ENCODE peak calls at places on chromosomes 11 and 22, in ten cellular contexts. A is body of pancreas, T is pancreas, O is AG04450, Y is A549, Q is PC-9, V is fibroblast of lung, S is lower lobe of right lung, B is ovary, Z is MM.1S. E is an unnamed sample. For H3K9me3, the result is how much of the 10 kb centered on the place peaks cover.

GRCh38 chr11:118746988-118747585 is 43.9 kb downstream of the DDX6 start:
- DNase-seq in B (no peak), Y (no peak), A (no peak), V (no peak), Z (no peak), T (no peak), Q (no peak), S (no peak), O (no peak), E (no peak)

GRCh38 chr22:35728639-35729308 is 11.1 kb downstream of the APOL5 start:
- DNase-seq in B (no peak), Y (no peak), O (no peak), V (no peak), Q (peak), T (no peak), Z (no peak), A (peak), S (no peak), E (no peak)

GRCh38 chr11:68077617-68078592 is 39.1 kb downstream of the TCIRG1 start:
- DNase-seq in S (no peak), A (no peak), T (no peak), V (peak), O (no peak), Z (no peak), Q (peak), B (no peak), Y (no peak), E (no peak)

GRCh38 chr11:10392680-10393079 is 62.4 kb upstream of the AMPD3 start:
- DNase-seq in T (no peak), V (peak), O (no peak), S (no peak), B (no peak), A (no peak), Y (no peak), Z (no peak), Q (no peak), E (no peak)

GRCh38 chr22:24433001-24433867 is 5.8 kb downstream of the ADORA2A start:
- DNase-seq in Q (no peak), O (no peak), S (no peak), B (no peak), Y (no peak), T (peak), V (no peak), Z (no peak), A (no peak), E (no peak)

GRCh38 chr11:61908730-61909622 is 8.4 kb downstream of the RAB3IL1 start:
- DNase-seq in B (peak), S (peak), O (no peak), A (no peak), Y (no peak), Z (peak), Q (no peak), T (peak), V (no peak), E (peak)

GRCh38 chr11:115871161-115871750 is 367.0 kb upstream of the CADM1 start:
- DNase-seq in B (no peak), S (no peak), Q (no peak), O (no peak), T (no peak), Z (no peak), Y (no peak), A (no peak), V (no peak), E (no peak)

GRCh38 chr22:28773461-28773867 is 969 bp downstream of the CCDC117 start:
- DNase-seq in Z (peak), T (no peak), V (peak), B (no peak), A (no peak), S (no peak), Y (no peak), Q (no peak), O (no peak), E (no peak)

GRCh38 chr11:64641596-64642417 is 50.8 kb downstream of the SLC22A12 start:
- DNase-seq in Y (no peak), V (no peak), Q (no peak), T (no peak), Z (no peak), S (no peak), B (no peak), A (no peak), O (no peak), E (no peak)

GRCh38 chr11:64642418-64642735 is 51.4 kb downstream of the SLC22A12 start:
- DNase-seq in Z (no peak), Q (no peak), S (no peak), O (no peak), T (no peak), V (no peak), A (no peak), Y (no peak), B (no peak), E (no peak)

GRCh38 chr11:64643258-64643881 is 52.4 kb downstream of the SLC22A12 start:
- DNase-seq in Z (no peak), T (peak), Y (no peak), S (no peak), A (no peak), Q (no peak), B (peak), O (no peak), V (no peak), E (no peak)

GRCh38 chr11:64643927-64644326 is 52.9 kb downstream of the SLC22A12 start:
- DNase-seq in V (no peak), S (no peak), T (no peak), A (no peak), Y (no peak), B (no peak), Q (no peak), Z (no peak), O (no peak), E (no peak)

DNA sequence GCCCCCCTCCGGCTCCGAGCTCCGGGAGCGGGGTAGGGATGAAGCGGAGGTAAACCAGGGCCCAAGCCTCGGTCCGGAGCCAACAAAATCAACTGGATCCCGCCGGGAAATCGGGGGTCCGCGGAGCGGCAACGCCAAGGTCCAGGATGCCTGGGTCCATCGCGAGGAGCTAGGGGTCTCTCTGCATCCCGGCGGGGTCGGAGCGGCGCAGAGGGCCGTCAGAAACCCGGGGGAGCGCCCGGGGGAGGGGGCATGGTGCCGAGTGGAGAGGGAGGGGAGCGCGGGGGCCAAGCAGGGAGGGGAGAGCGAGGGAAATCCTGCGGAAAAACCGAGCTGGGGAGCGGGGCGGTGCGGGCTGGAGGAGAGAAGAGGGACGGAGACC is 51.8 kb downstream of the SLC22A12 start:
- DNase-seq in S (no peak), Y (no peak), V (no peak), A (no peak), Z (no peak), Q (no peak), B (peak), O (no peak), T (no peak), E (no peak)
- H3K9me3 ChIP-seq in S (under half), Y (under half), V (under half), A (under half), Z (under half), Q (under half), B (under half), O (under half), T (under half), E (under half)

DNA sequence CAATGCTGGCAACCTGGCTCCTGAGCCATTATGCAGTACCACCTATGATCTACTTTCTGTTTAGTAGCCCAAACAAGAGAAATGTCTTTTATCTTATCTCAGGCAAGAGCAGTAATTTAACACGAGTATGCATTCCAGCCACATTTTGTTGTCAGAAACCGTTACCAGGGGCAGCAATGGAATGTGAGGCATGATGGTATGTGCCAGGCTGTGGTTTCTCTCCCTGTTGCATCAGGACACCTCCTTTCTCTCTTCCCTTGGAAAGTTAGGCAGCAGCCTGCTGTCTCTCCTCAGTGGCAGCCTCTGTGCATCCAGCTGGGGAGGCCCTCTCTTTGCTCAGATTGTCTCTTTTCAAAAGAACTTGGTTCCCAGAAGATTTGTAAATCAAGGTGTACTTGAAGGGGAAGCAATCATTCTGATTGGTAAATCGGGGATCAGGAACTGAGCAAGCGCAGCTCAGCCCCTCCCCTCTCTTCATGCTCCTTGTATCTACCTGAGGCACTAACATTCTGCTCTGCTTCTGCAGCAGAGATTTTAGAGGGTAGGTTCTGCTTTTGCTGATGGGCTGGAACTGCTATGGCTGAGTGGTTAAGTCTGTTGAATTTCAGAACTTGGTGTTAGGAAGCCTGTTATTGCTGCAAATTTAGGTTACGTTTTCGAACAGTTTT is 229.2 kb downstream of the ADAMTS15 start:
- DNase-seq in T (no peak), V (peak), Q (peak), S (no peak), A (no peak), O (peak), Z (no peak), Y (peak), B (no peak), E (no peak)
- H3K9me3 ChIP-seq in T (under half), V (under half), Q (under half), S (under half), A (under half), O (under half), Z (under half), Y (under half), B (under half), E (under half)

DNA sequence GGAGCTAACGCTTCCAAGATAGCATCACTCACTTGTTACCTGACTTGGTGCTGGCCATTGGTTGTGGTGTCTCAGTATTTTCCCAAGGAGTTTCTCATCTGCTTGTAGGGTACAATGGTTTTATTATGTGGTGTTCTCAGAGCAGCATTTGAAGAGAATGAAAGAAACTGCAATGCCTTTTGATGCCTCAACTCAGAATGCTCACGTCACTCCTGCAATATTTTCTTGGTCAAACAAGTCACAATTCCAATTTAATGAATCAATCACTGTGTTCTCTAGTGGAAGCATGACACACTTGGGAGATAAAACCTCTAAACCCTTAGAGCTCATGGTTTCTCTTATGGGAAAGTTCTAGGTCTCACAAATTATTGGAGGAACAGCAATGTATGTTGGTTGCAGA is 2.0 kb upstream of the OR5D14 start:
- DNase-seq in Y (no peak), V (no peak), A (no peak), T (no peak), S (no peak), B (no peak), Q (no peak), Z (no peak), O (no peak), E (no peak)
- H3K9me3 ChIP-seq in Y (under half), V (under half), A (under half), T (under half), S (under half), B (under half), Q (under half), Z (under half), O (under half), E (under half)

GRCh38 chr22:49040111-49040510 is 787.6 kb downstream of the BRD1 start:
- DNase-seq in Q (no peak), A (no peak), Y (no peak), O (no peak), S (no peak), V (no peak), T (peak), Z (no peak), B (no peak), E (no peak)
- H3K9me3 ChIP-seq in Q (under half), A (under half), Y (under half), O (half or more), S (under half), V (under half), T (under half), Z (under half), B (under half), E (under half)

DNA sequence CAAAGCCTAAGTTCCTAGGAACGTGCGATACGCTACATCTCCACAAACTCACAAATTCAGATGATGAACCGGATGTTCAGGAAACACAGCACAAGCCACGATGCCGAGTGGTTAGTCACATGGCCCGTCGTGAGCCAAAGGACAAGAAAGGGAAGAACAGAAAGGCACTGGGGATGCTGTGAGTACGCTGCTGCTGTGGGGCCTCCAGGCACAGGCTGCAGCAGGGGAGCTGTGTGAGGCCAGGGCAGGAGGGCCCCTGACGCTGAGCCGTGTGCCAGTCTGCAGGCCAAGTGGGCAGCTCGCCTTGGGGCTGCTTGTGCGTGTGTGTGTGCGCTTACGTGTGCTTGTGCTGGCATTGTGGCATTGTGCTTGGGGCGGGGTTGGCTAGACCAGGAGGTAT is 89.4 kb downstream of the CTTN start:
- DNase-seq in Z (no peak), A (no peak), B (no peak), Y (no peak), S (peak), Q (no peak), V (no peak), T (no peak), O (no peak), E (no peak)
- H3K9me3 ChIP-seq in Z (under half), A (under half), B (under half), Y (under half), S (under half), Q (under half), V (under half), T (under half), O (half or more), E (under half)

GRCh38 chr22:47592791-47593190 is 830.3 kb downstream of the TBC1D22A start:
- DNase-seq in T (no peak), A (no peak), Z (no peak), S (no peak), B (no peak), V (no peak), Q (no peak), O (no peak), Y (no peak), E (no peak)
- H3K9me3 ChIP-seq in T (under half), A (under half), Z (under half), S (under half), B (under half), V (under half), Q (under half), O (half or more), Y (under half), E (under half)

GRCh38 chr11:5593146-5593545 is 3.3 kb upstream of the TRIM6 start:
- DNase-seq in S (no peak), O (no peak), Y (no peak), A (no peak), Z (no peak), T (no peak), B (no peak), Q (no peak), V (peak), E (no peak)
- H3K9me3 ChIP-seq in S (under half), O (under half), Y (under half), A (under half), Z (under half), T (under half), B (under half), Q (under half), V (under half), E (under half)

DNA sequence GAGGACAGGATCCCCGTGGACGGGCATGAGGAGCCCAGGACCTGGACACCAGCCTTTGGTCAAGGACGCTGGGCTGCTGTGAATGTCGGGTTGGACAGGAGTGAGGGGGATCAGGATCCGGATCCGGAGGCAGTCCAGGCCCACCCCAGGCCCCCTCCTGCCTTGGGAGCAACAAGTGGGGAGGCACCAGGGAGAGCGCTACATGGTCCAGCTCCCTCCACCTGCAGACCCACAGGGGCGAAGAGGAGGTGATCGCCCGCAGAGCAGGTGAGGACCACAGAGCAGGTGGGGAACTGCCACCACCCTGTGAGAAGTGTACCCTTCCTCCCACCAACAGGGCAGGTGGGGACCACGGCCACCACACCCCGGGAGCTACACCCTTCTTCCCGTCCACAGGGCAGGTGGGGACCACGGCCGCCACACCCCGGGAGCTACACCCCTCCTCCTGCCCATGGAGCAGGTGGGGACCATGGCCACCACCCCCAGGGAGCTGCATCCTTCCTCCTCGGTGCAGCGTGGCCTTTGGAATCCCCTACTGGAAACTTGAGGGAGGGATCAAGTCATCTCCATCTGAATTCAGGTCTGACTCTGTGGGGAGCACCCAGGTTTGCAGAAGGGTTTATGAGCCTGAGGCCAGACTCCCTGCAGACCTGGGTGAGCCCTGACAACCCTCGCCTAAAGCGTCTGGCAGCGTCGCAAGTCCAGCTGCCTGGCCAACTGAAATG is 141.0 kb downstream of the BRD1 start:
- DNase-seq in Z (no peak), Y (no peak), A (no peak), Q (no peak), T (no peak), B (no peak), S (no peak), V (no peak), O (no peak), E (no peak)
- H3K9me3 ChIP-seq in Z (under half), Y (under half), A (under half), Q (under half), T (under half), B (under half), S (under half), V (under half), O (half or more), E (under half)

GRCh38 chr11:60376601-60377000 is 1.7 kb upstream of the MS4A7 start:
- DNase-seq in Q (no peak), T (no peak), Z (no peak), Y (no peak), S (no peak), V (no peak), O (no peak), A (no peak), B (no peak), E (no peak)
- H3K9me3 ChIP-seq in Q (under half), T (under half), Z (under half), Y (under half), S (under half), V (under half), O (under half), A (under half), B (under half), E (under half)